ENCODE peak calls at places on chromosomes 7 and 10, in seven cellular contexts. M, V, P, C, O, U and I are unnamed samples.

GRCh38 chr7:151168022-151168786 is 710 bp upstream of the GBX1 start:
- DNase-seq in M (peak; percentile 91), V (no peak), P (peak; percentile 67), C (peak; percentile 73), O (no peak), U (no peak), I (peak; percentile 95)

GRCh38 chr10:126080303-126080825 is 184.0 kb downstream of the FANK1 start:
- DNase-seq in M (no peak), V (no peak), P (no peak), C (no peak), O (no peak), U (no peak), I (no peak)

GRCh38 chr10:75400769-75401568 is 595 bp downstream of the ZNF503 start:
- DNase-seq in M (peak; percentile 78), V (no peak), P (peak; percentile 34), C (peak; percentile 37), O (no peak), U (no peak), I (no peak)

GRCh38 chr10:72228318-72228751 is 12.3 kb upstream of the ASCC1 start:
- DNase-seq in M (peak; percentile 37), V (no peak), P (no peak), C (no peak), O (no peak), U (no peak), I (no peak)

GRCh38 chr7:55590517-55591281 is 18.4 kb upstream of the VOPP1 start:
- DNase-seq in M (no peak), V (no peak), P (no peak), C (no peak), O (no peak), U (no peak), I (peak; percentile 2)

GRCh38 chr10:26653004-26653403 is 44.5 kb upstream of the PDSS1 start:
- DNase-seq in M (no peak), V (no peak), P (no peak), C (no peak), O (no peak), U (no peak), I (no peak)

GRCh38 chr10:102135956-102136526 is 3.2 kb downstream of the PPRC1 start:
- DNase-seq in M (no peak), V (no peak), P (no peak), C (no peak), O (no peak), U (no peak), I (no peak)

GRCh38 chr7:81457858-81458522 is 311.9 kb downstream of the HGF start:
- DNase-seq in M (no peak), V (no peak), P (no peak), C (no peak), O (no peak), U (no peak), I (no peak)

GRCh38 chr10:95267261-95267660 is 23.5 kb downstream of the PDLIM1 start:
- DNase-seq in M (no peak), V (no peak), P (no peak), C (no peak), O (no peak), U (no peak), I (no peak)

GRCh38 chr10:117007080-117007479 is 2.1 kb upstream of the SHTN1 start:
- DNase-seq in M (peak; percentile 19), V (no peak), P (no peak), C (no peak), O (no peak), U (peak; percentile 25), I (peak; percentile 44)

GRCh38 chr10:125002044-125002422 is 60.1 kb downstream of the ZRANB1 start:
- DNase-seq in M (no peak), V (no peak), P (no peak), C (peak; percentile 6), O (no peak), U (no peak), I (no peak)

GRCh38 chr10:34780818-34781380 is 34.2 kb downstream of the PARD3 start:
- DNase-seq in M (peak; percentile 61), V (peak; percentile 47), P (peak; percentile 24), C (peak; percentile 35), O (no peak), U (no peak), I (no peak)

GRCh38 chr7:24825931-24826661 is 68.8 kb upstream of the GSDME start:
- DNase-seq in M (no peak), V (no peak), P (no peak), C (no peak), O (no peak), U (peak; percentile 99), I (peak; percentile 53)

GRCh38 chr10:77268721-77269120 is 368.9 kb downstream of the KCNMA1 start:
- DNase-seq in M (no peak), V (no peak), P (no peak), C (no peak), O (no peak), U (no peak), I (no peak)

GRCh38 chr7:106635411-106635810 is 25.5 kb downstream of the CCDC71L start:
- DNase-seq in M (no peak), V (no peak), P (no peak), C (no peak), O (no peak), U (no peak), I (no peak)

GRCh38 chr7:55538538-55538937 is 33.8 kb downstream of the VOPP1 start:
- DNase-seq in M (no peak), V (no peak), P (no peak), C (no peak), O (no peak), U (no peak), I (no peak)

GRCh38 chr7:129262333-129262732 is 37.5 kb downstream of the AHCYL2 start:
- DNase-seq in M (no peak), V (no peak), P (no peak), C (no peak), O (no peak), U (no peak), I (no peak)

GRCh38 chr10:58820862-58821559 is 308.3 kb downstream of the BICC1 start:
- DNase-seq in M (no peak), V (no peak), P (no peak), C (no peak), O (no peak), U (no peak), I (no peak)

GRCh38 chr7:132577206-132578049 is 1.2 kb upstream of the PLXNA4 start:
- DNase-seq in M (peak; percentile 95), V (no peak), P (peak; percentile 21), C (peak; percentile 26), O (no peak), U (no peak), I (no peak)

GRCh38 chr7:50206521-50207250 is 97.8 kb upstream of the IKZF1 start:
- DNase-seq in M (no peak), V (no peak), P (no peak), C (no peak), O (no peak), U (peak; percentile 40), I (no peak)

GRCh38 chr10:75043256-75044121 is 68.0 kb upstream of the SAMD8 start:
- DNase-seq in M (peak; percentile 60), V (no peak), P (no peak), C (no peak), O (no peak), U (no peak), I (peak; percentile 84)

GRCh38 chr10:96921655-96922054 is 89.6 kb downstream of the LCOR start:
- DNase-seq in M (no peak), V (no peak), P (no peak), C (no peak), O (no peak), U (no peak), I (no peak)

GRCh38 chr10:86775056-86775858 is 18.8 kb downstream of the BMPR1A start:
- DNase-seq in M (peak; percentile 39), V (peak; percentile 55), P (no peak), C (no peak), O (no peak), U (peak; percentile 75), I (peak; percentile 24)

GRCh38 chr7:134905375-134905774 is 80.9 kb upstream of the AGBL3 start:
- DNase-seq in M (no peak), V (no peak), P (no peak), C (no peak), O (no peak), U (no peak), I (no peak)

GRCh38 chr7:28409716-28410627 is 2.3 kb upstream of the CREB5 start:
- DNase-seq in M (peak; percentile 76), V (no peak), P (no peak), C (peak; percentile 1), O (no peak), U (no peak), I (no peak)

GRCh38 chr10:133274751-133275682 is 1.7 kb downstream of the ADAM8 start:
- DNase-seq in M (no peak), V (peak; percentile 72), P (peak; percentile 90), C (peak; percentile 89), O (no peak), U (no peak), I (peak; percentile 74)
- TF ChIP-seq TAF1 in M (no peak), V (peak; percentile 63), P (peak; percentile 30), C (peak; percentile 44), O (no peak), U (no peak), I (no peak)

DNA sequence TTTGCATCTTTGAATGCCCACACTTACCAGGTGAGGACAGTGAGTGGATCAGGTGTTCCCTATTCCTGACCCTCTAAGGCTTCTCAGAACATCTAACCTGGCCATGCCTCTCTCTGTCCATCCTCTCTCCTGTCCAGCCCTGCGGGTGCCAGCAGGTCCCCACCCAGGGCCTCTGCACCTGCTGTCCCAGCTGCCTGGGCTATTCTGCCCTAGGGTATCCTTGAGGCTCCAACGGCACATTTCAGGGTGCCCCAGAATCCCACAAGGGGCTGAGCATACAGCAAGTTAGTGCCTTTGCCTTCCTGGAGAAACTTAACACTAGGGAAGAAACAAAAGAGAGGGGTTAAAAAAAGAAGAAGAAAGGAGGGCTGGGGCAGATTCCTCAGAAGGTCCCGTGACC is 107.4 kb downstream of the UNCX start:
- DNase-seq in M (no peak), V (no peak), P (no peak), C (no peak), O (no peak), U (no peak), I (no peak)
- TF ChIP-seq TAF1 in M (no peak), V (no peak), P (no peak), C (no peak), O (no peak), U (no peak), I (no peak)

GRCh38 chr7:30533886-30534285 is 29.3 kb upstream of the GGCT start:
- DNase-seq in M (no peak), V (no peak), P (no peak), C (no peak), O (no peak), U (no peak), I (no peak)
- TF ChIP-seq TAF1 in M (no peak), V (no peak), P (no peak), C (no peak), O (no peak), U (no peak), I (no peak)

GRCh38 chr10:29067161-29067560 is 221.7 kb upstream of the LYZL1 start:
- DNase-seq in M (no peak), V (no peak), P (no peak), C (no peak), O (no peak), U (no peak), I (no peak)
- TF ChIP-seq TAF1 in M (no peak), V (no peak), P (no peak), C (no peak), O (no peak), U (no peak), I (no peak)

GRCh38 chr7:69800495-69800894 is 202.2 kb downstream of the AUTS2 start:
- DNase-seq in M (peak; percentile 45), V (no peak), P (no peak), C (no peak), O (peak; percentile 17), U (no peak), I (no peak)
- TF ChIP-seq TAF1 in M (no peak), V (no peak), P (no peak), C (no peak), O (no peak), U (no peak), I (no peak)